ENCODE peak calls at places on chromosome X, in ten cellular contexts. A, G, U, O, Z, P, W, S, X and B are unnamed samples.

GRCh38 chrX:34130980-34131744 is 952 bp downstream of the FAM47A start:
- DNase-seq in A (no peak), G (no peak), U (no peak), O (no peak), Z (no peak), P (no peak), W (no peak), S (no peak), X (no peak), B (no peak)

GRCh38 chrX:123696334-123696733 is 36.5 kb downstream of the THOC2 start:
- DNase-seq in A (no peak), G (no peak), U (no peak), O (no peak), Z (no peak), P (no peak), W (no peak), S (no peak), X (no peak), B (no peak)

GRCh38 chrX:861335-861890 is 230.8 kb downstream of the SHOX start:
- DNase-seq in A (no peak), G (peak), U (no peak), O (no peak), Z (no peak), P (no peak), W (no peak), S (no peak), X (no peak), B (no peak)

GRCh38 chrX:133660356-133660755 is 245.1 kb upstream of the GPC4 start:
- DNase-seq in A (no peak), G (no peak), U (no peak), O (no peak), Z (no peak), P (peak), W (no peak), S (peak), X (no peak), B (no peak)

GRCh38 chrX:3443186-3443585 is 96.7 kb upstream of the MXRA5 start:
- DNase-seq in A (no peak), G (no peak), U (no peak), O (no peak), Z (no peak), P (no peak), W (no peak), S (no peak), X (no peak), B (no peak)

GRCh38 chrX:103817502-103817901 is 14.6 kb downstream of the RAB9B start:
- DNase-seq in A (peak), G (no peak), U (peak), O (no peak), Z (peak), P (peak), W (no peak), S (peak), X (no peak), B (no peak)

GRCh38 chrX:68432648-68433047 is 647 bp downstream of the OPHN1 start:
- DNase-seq in A (peak), G (no peak), U (no peak), O (no peak), Z (peak), P (peak), W (no peak), S (no peak), X (no peak), B (no peak)

GRCh38 chrX:46876901-46877300 is 35.3 kb upstream of the JADE3 start:
- DNase-seq in A (no peak), G (no peak), U (no peak), O (no peak), Z (no peak), P (no peak), W (no peak), S (no peak), X (no peak), B (no peak)

GRCh38 chrX:128975716-128976115 is 547.6 kb downstream of the SMARCA1 start:
- DNase-seq in A (peak), G (no peak), U (no peak), O (peak), Z (peak), P (peak), W (no peak), S (peak), X (no peak), B (peak)

GRCh38 chrX:39613997-39614679 is 483.6 kb downstream of the BCOR start:
- DNase-seq in A (peak), G (no peak), U (no peak), O (peak), Z (no peak), P (no peak), W (peak), S (no peak), X (peak), B (no peak)

GRCh38 chrX:103640401-103641155 is 11.8 kb downstream of the TCEAL1 start:
- DNase-seq in A (no peak), G (no peak), U (no peak), O (no peak), Z (no peak), P (peak), W (no peak), S (no peak), X (no peak), B (no peak)

GRCh38 chrX:154096140-154097002 is 1.1 kb downstream of the MECP2 start:
- DNase-seq in A (peak), G (no peak), U (peak), O (no peak), Z (peak), P (peak), W (peak), S (peak), X (no peak), B (no peak)

GRCh38 chrX:151754042-151754419 is 19.5 kb downstream of the CNGA2 start:
- DNase-seq in A (no peak), G (peak), U (no peak), O (no peak), Z (no peak), P (peak), W (no peak), S (peak), X (no peak), B (no peak)

GRCh38 chrX:50093627-50094026 is 107.2 kb downstream of the AKAP4 start:
- DNase-seq in A (no peak), G (no peak), U (no peak), O (no peak), Z (no peak), P (no peak), W (no peak), S (no peak), X (no peak), B (no peak)

GRCh38 chrX:21723097-21723496 is 34.8 kb downstream of the SMPX start:
- DNase-seq in A (peak), G (no peak), U (no peak), O (no peak), Z (peak), P (peak), W (no peak), S (no peak), X (no peak), B (no peak)

GRCh38 chrX:40010550-40011364 is 87.0 kb downstream of the BCOR start:
- DNase-seq in A (no peak), G (no peak), U (peak), O (no peak), Z (peak), P (no peak), W (no peak), S (no peak), X (no peak), B (no peak)

GRCh38 chrX:106220177-106220576 is 52.1 kb downstream of the PWWP3B start:
- DNase-seq in A (no peak), G (no peak), U (no peak), O (no peak), Z (no peak), P (no peak), W (no peak), S (peak), X (no peak), B (no peak)

GRCh38 chrX:72003811-72004750 is 93.4 kb downstream of the NHSL2 start:
- DNase-seq in A (peak), G (peak), U (no peak), O (peak), Z (peak), P (peak), W (no peak), S (peak), X (peak), B (no peak)

GRCh38 chrX:41334866-41335589 is 1.1 kb downstream of the DDX3X start:
- DNase-seq in A (peak), G (no peak), U (peak), O (peak), Z (peak), P (peak), W (peak), S (peak), X (peak), B (peak)

GRCh38 chrX:119638725-119639471 is 32.7 kb upstream of the NKRF start:
- DNase-seq in A (no peak), G (no peak), U (no peak), O (no peak), Z (no peak), P (no peak), W (no peak), S (no peak), X (no peak), B (no peak)

GRCh38 chrX:80879916-80880315 is 70.2 kb upstream of the BRWD3 start:
- DNase-seq in A (no peak), G (no peak), U (no peak), O (no peak), Z (no peak), P (no peak), W (no peak), S (no peak), X (no peak), B (no peak)

GRCh38 chrX:35682481-35682880 is 115.7 kb upstream of the MAGEB16 start:
- DNase-seq in A (no peak), G (no peak), U (no peak), O (no peak), Z (no peak), P (no peak), W (no peak), S (no peak), X (no peak), B (no peak)

GRCh38 chrX:55742649-55743048 is 25.1 kb downstream of the RRAGB start:
- DNase-seq in A (no peak), G (no peak), U (no peak), O (no peak), Z (no peak), P (no peak), W (no peak), S (no peak), X (no peak), B (no peak)

GRCh38 chrX:122739770-122740169 is 444.3 kb upstream of the GRIA3 start:
- DNase-seq in A (peak), G (no peak), U (no peak), O (no peak), Z (peak), P (no peak), W (no peak), S (no peak), X (no peak), B (no peak)

GRCh38 chrX:8873102-8873501 is 71.9 kb upstream of the FAM9A start:
- DNase-seq in A (no peak), G (no peak), U (no peak), O (no peak), Z (no peak), P (no peak), W (no peak), S (no peak), X (no peak), B (no peak)

GRCh38 chrX:44872319-44872816 is 620 bp upstream of the KDM6A start:
- DNase-seq in A (peak), G (no peak), U (peak), O (peak), Z (peak), P (peak), W (no peak), S (peak), X (peak), B (peak)

GRCh38 chrX:77917294-77917933 is 6.9 kb downstream of the ATP7A start:
- DNase-seq in A (no peak), G (no peak), U (no peak), O (no peak), Z (no peak), P (no peak), W (no peak), S (no peak), X (no peak), B (no peak)

GRCh38 chrX:281166-281999 is at the start of gene PLCXD1:
- DNase-seq in A (peak), G (no peak), U (peak), O (peak), Z (peak), P (no peak), W (peak), S (peak), X (no peak), B (peak)

GRCh38 chrX:10282490-10282889 is 125.7 kb downstream of the CLCN4 start:
- DNase-seq in A (no peak), G (no peak), U (no peak), O (peak), Z (no peak), P (no peak), W (no peak), S (no peak), X (no peak), B (no peak)

GRCh38 chrX:14064632-14065432 is 35.1 kb upstream of the GEMIN8 start:
- DNase-seq in A (peak), G (no peak), U (no peak), O (no peak), Z (no peak), P (peak), W (no peak), S (peak), X (no peak), B (no peak)

GRCh38 chrX:6184900-6185515 is 43.7 kb downstream of the NLGN4X start:
- DNase-seq in A (no peak), G (no peak), U (no peak), O (no peak), Z (no peak), P (peak), W (no peak), S (no peak), X (no peak), B (no peak)

GRCh38 chrX:110216027-110216426 is 101.9 kb downstream of the AMMECR1 start:
- DNase-seq in A (no peak), G (no peak), U (no peak), O (no peak), Z (no peak), P (no peak), W (no peak), S (no peak), X (no peak), B (no peak)

GRCh38 chrX:31499120-31499519 is 427.3 kb upstream of the FTHL17 start:
- DNase-seq in A (no peak), G (no peak), U (no peak), O (no peak), Z (no peak), P (peak), W (no peak), S (peak), X (no peak), B (no peak)

GRCh38 chrX:139191746-139192385 is 338.7 kb upstream of the F9 start:
- DNase-seq in A (no peak), G (no peak), U (no peak), O (no peak), Z (no peak), P (no peak), W (no peak), S (no peak), X (no peak), B (no peak)

GRCh38 chrX:54818221-54818620 is 10.7 kb downstream of the MAGED2 start:
- DNase-seq in A (no peak), G (no peak), U (no peak), O (no peak), Z (no peak), P (no peak), W (no peak), S (no peak), X (no peak), B (no peak)

GRCh38 chrX:15686818-15687685 is 22.4 kb upstream of the CLTRN start:
- DNase-seq in A (peak), G (peak), U (peak), O (peak), Z (peak), P (peak), W (no peak), S (peak), X (peak), B (no peak)

GRCh38 chrX:24920769-24921168 is 95.0 kb downstream of the ARX start:
- DNase-seq in A (no peak), G (no peak), U (no peak), O (no peak), Z (no peak), P (no peak), W (no peak), S (no peak), X (no peak), B (no peak)

GRCh38 chrX:40871385-40872082 is 136.2 kb upstream of the MED14 start:
- DNase-seq in A (no peak), G (no peak), U (no peak), O (no peak), Z (no peak), P (peak), W (no peak), S (peak), X (no peak), B (no peak)

GRCh38 chrX:18985186-18985435 is 1.2 kb upstream of the PHKA2 start:
- DNase-seq in A (no peak), G (no peak), U (no peak), O (no peak), Z (no peak), P (no peak), W (no peak), S (no peak), X (no peak), B (no peak)

GRCh38 chrX:18983711-18984380 is at the start of gene PHKA2:
- DNase-seq in A (peak), G (peak), U (no peak), O (peak), Z (peak), P (peak), W (peak), S (no peak), X (peak), B (no peak)

GRCh38 chrX:18981124-18981807 is 2.6 kb downstream of the PHKA2 start:
- DNase-seq in A (no peak), G (no peak), U (no peak), O (no peak), Z (no peak), P (no peak), W (no peak), S (no peak), X (no peak), B (no peak)

DNA sequence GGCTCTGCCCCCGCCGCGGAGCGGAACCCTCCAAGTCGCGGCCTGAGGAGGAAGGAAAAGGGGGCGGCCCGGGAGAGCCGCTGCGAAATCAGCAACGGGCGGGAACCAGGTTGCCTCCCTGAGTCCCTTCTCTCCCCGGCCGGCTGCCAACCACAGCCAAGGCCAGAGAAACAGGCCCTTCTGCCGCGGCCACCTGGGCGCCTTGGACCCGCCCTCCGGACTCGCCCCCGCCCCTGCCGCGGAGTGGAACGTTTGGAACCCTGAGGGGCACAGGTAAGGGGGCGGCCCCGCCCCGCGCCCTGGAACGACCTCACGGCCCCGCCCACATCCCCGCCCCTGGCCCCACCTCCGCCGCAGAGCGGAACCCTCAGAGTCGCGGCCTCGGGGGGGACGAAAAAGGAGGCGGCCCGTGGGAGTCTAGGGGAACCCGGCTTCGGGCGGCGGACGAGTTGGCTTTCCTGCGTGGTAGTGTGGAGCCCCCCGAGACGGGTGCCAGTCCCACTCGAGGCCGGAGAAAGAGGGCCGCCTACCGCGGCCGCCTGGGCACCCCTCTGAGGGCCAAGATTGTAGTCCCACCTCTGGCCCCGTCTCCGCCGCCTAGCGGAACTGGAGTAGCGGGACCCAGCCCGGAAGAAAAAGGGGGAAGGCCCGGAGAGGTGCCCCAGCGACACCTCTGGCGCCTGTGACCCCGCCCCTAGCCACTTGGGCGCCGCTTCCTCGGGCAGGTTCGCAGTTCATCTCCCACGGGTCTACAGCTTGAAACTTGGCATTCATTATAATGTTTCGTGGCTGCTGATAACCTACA is 669 bp upstream of the PHKA2 start:
- DNase-seq in A (peak), G (peak), U (peak), O (peak), Z (peak), P (peak), W (peak), S (peak), X (peak), B (peak)
- TF ChIP-seq CTCF in A (peak), G (peak), U (peak), O (no peak), Z (peak), P (peak), W (peak), S (peak), X (peak), B (no peak)

GRCh38 chrX:29487714-29488113 is 727.6 kb upstream of the MAGEB2 start:
- DNase-seq in A (no peak), G (no peak), U (no peak), O (no peak), Z (no peak), P (no peak), W (no peak), S (no peak), X (no peak), B (no peak)
- TF ChIP-seq CTCF in A (no peak), G (no peak), U (no peak), O (no peak), Z (no peak), P (no peak), W (no peak), S (no peak), X (no peak), B (no peak)

GRCh38 chrX:52217494-52218160 is 32.9 kb downstream of the MAGED4 start:
- DNase-seq in A (no peak), G (no peak), U (no peak), O (peak), Z (peak), P (no peak), W (no peak), S (no peak), X (no peak), B (no peak)
- TF ChIP-seq CTCF in A (no peak), G (no peak), U (no peak), O (no peak), Z (no peak), P (no peak), W (no peak), S (no peak), X (no peak), B (no peak)

DNA sequence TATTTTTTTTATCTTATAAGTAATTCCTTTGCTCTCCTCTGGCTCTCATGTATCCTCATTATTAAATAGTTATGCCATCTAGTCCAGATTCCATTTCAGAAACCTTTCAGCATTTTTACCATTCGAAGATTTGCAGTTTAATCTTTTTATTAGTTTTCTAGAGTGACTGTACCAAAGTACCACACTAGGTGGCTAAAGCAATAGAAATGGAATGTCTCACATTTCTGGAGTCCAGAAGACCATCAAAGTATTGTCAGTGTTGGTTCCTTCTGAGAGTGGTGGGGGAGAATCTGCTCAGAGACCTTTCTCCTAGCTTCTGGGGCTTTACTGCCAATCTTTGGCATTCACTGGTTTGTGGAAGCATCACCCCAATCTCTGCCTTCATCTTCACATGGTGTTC is 3.7 kb upstream of the PNMA3 start:
- DNase-seq in A (no peak), G (no peak), U (no peak), O (no peak), Z (no peak), P (no peak), W (no peak), S (no peak), X (no peak), B (no peak)
- TF ChIP-seq CTCF in A (no peak), G (no peak), U (no peak), O (no peak), Z (peak), P (no peak), W (no peak), S (no peak), X (no peak), B (peak)

DNA sequence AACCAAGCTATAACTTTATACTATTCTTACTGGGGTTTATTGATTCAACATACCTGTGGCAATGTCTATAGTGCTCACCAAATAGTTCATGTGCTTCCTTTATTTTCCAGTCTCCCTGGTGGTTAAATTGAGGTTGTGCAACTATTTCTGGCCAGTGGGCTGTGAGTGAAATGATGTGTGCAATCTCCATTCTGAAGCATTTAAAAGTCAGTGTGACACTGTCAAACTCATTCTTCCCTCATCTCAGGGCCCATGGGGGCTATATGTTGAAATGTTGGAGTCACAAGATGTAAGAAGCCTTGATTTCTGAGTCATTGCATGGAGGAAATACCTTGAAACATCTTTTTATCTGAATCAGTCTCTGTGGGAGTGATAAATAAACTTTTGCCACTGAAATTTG is 414.3 kb upstream of the RPS6KA3 start:
- DNase-seq in A (no peak), G (no peak), U (no peak), O (no peak), Z (no peak), P (peak), W (no peak), S (peak), X (no peak), B (no peak)
- TF ChIP-seq CTCF in A (no peak), G (no peak), U (no peak), O (no peak), Z (no peak), P (peak), W (no peak), S (no peak), X (no peak), B (peak)

GRCh38 chrX:130975947-130976346 is 72.9 kb upstream of the ENOX2 start:
- DNase-seq in A (peak), G (no peak), U (peak), O (peak), Z (peak), P (peak), W (no peak), S (peak), X (no peak), B (no peak)
- TF ChIP-seq CTCF in A (peak), G (peak), U (peak), O (peak), Z (peak), P (peak), W (peak), S (peak), X (peak), B (peak)